ENCODE peak calls at places on chromosomes 12 and 14, in nine cellular contexts. B, O, C, L, A, H, F, Y and D are unnamed samples.

GRCh38 chr12:32444895-32445294 is 45.5 kb downstream of the FGD4 start:
- DNase-seq in C (peak), A (peak), H (no peak), F (no peak), B (no peak), L (no peak), Y (peak), O (peak), D (no peak)

GRCh38 chr14:24273422-24273998 is 2.1 kb upstream of the RABGGTA start:
- DNase-seq in Y (no peak), B (no peak), H (no peak), C (peak), L (no peak), A (no peak), F (no peak), O (peak), D (no peak)

GRCh38 chr12:133130038-133130807 is at the start of the genes ZNF10 and ZNF891:
- DNase-seq in L (peak), O (peak), F (peak), C (peak), H (peak), A (peak), B (peak), Y (peak), D (peak)

GRCh38 chr14:58191763-58192596 is 8.0 kb upstream of the ACTR10 start:
- DNase-seq in L (no peak), A (no peak), O (no peak), H (no peak), F (no peak), Y (no peak), C (no peak), B (no peak), D (no peak)

GRCh38 chr12:31815096-31815495 is 86.3 kb upstream of the AMN1 start:
- DNase-seq in Y (no peak), B (no peak), L (no peak), F (no peak), O (no peak), A (no peak), C (no peak), H (no peak), D (no peak)

GRCh38 chr12:12999959-13000615 is at the start of gene HEBP1:
- DNase-seq in Y (peak), F (peak), A (peak), C (peak), H (peak), O (peak), B (peak), L (peak), D (peak)

GRCh38 chr12:105538880-105539279 is 208.4 kb downstream of the C12orf75 start:
- DNase-seq in H (no peak), O (no peak), C (no peak), A (no peak), L (no peak), B (no peak), F (no peak), Y (no peak), D (no peak)

GRCh38 chr12:41190360-41190759 is 2.2 kb downstream of the PDZRN4 start:
- DNase-seq in C (peak), F (peak), L (no peak), O (peak), Y (no peak), A (peak), H (peak), B (no peak), D (peak)

GRCh38 chr14:95527392-95528002 is 7.4 kb upstream of the GLRX5 start:
- DNase-seq in L (no peak), C (no peak), F (peak), H (peak), A (peak), B (no peak), O (peak), Y (peak), D (peak)

GRCh38 chr12:93091851-93092558 is 162.9 kb upstream of the EEA1 start:
- DNase-seq in Y (no peak), L (no peak), B (no peak), A (no peak), F (no peak), O (no peak), H (no peak), C (no peak), D (no peak)

GRCh38 chr12:57237653-57237951 is 8.1 kb downstream of the SHMT2 start:
- DNase-seq in O (peak), H (no peak), B (no peak), L (no peak), Y (no peak), C (no peak), F (no peak), A (no peak), D (no peak)

GRCh38 chr12:26830358-26830757 is 2.6 kb downstream of the ITPR2 start:
- DNase-seq in Y (no peak), C (no peak), F (no peak), B (no peak), O (no peak), H (no peak), A (no peak), L (no peak), D (no peak)

GRCh38 chr14:99686557-99687283 is 2.6 kb downstream of the CYP46A1 start:
- DNase-seq in C (no peak), H (no peak), A (no peak), B (no peak), L (no peak), F (no peak), O (no peak), Y (no peak), D (no peak)

GRCh38 chr14:81211844-81212243 is 8.9 kb downstream of the GTF2A1 start:
- DNase-seq in O (peak), B (no peak), Y (peak), A (peak), L (no peak), H (peak), C (peak), F (no peak), D (no peak)

GRCh38 chr14:62301911-62302310 is 539.7 kb downstream of the SNAPC1 start:
- DNase-seq in Y (no peak), O (no peak), B (no peak), A (no peak), L (peak), C (no peak), H (no peak), F (no peak), D (no peak)

GRCh38 chr12:11693626-11694025 is 44.2 kb downstream of the ETV6 start:
- DNase-seq in H (no peak), C (no peak), O (no peak), A (no peak), L (no peak), F (no peak), Y (no peak), B (no peak), D (no peak)

GRCh38 chr12:2084553-2085296 is 31.9 kb downstream of the CACNA1C start:
- DNase-seq in F (no peak), H (no peak), B (no peak), C (no peak), Y (no peak), L (peak), O (peak), A (no peak), D (no peak)

GRCh38 chr12:131912526-131913274 is 16.4 kb upstream of the PUS1 start:
- DNase-seq in O (peak), H (peak), L (peak), F (no peak), Y (no peak), C (peak), B (no peak), A (no peak), D (no peak)

GRCh38 chr14:102545461-102546265 is 36.1 kb upstream of the ANKRD9 start:
- DNase-seq in C (peak), L (peak), B (no peak), O (no peak), A (peak), Y (no peak), F (no peak), H (no peak), D (no peak)

GRCh38 chr14:50864911-50865310 is 6.9 kb upstream of the ABHD12B start:
- DNase-seq in A (no peak), B (no peak), C (no peak), O (no peak), H (no peak), L (no peak), Y (no peak), F (no peak), D (no peak)

GRCh38 chr12:131915774-131916173 is 13.3 kb upstream of the PUS1 start:
- DNase-seq in L (no peak), F (no peak), H (no peak), B (no peak), A (no peak), C (no peak), O (no peak), Y (no peak), D (no peak)

GRCh38 chr14:101888182-101888581 is 76.2 kb upstream of the DYNC1H1 start:
- DNase-seq in B (no peak), A (no peak), H (no peak), F (no peak), L (no peak), O (no peak), C (no peak), Y (no peak), D (no peak)

GRCh38 chr14:78074546-78074945 is 95.6 kb upstream of the NRXN3 start:
- DNase-seq in A (no peak), F (no peak), L (no peak), Y (no peak), H (peak), C (no peak), B (no peak), O (no peak), D (no peak)

GRCh38 chr12:125492354-125493270 is 427.4 kb downstream of the AACS start:
- DNase-seq in B (no peak), A (peak), H (no peak), Y (no peak), F (no peak), C (peak), O (no peak), L (no peak), D (no peak)

GRCh38 chr14:22386924-22387775 is 201.9 kb downstream of the DAD1 start:
- DNase-seq in B (peak), H (peak), O (peak), C (peak), A (peak), Y (peak), L (peak), F (peak), D (peak)

GRCh38 chr12:100940503-100940902 is 145.9 kb downstream of the ANO4 start:
- DNase-seq in H (no peak), F (no peak), A (no peak), Y (no peak), B (no peak), O (no peak), L (no peak), C (no peak), D (no peak)

GRCh38 chr14:92967346-92967926 is 44.5 kb downstream of the CHGA start:
- DNase-seq in O (no peak), F (no peak), Y (no peak), L (peak), B (no peak), H (no peak), C (no peak), A (no peak), D (no peak)

GRCh38 chr12:7369274-7369729 is 65.4 kb downstream of the ACSM4 start:
- DNase-seq in C (peak), B (no peak), L (no peak), Y (peak), H (no peak), A (peak), F (no peak), O (peak), D (no peak)

GRCh38 chr14:69475194-69475818 is 9.2 kb upstream of the PLEKHD1 start:
- DNase-seq in O (peak), Y (no peak), B (peak), L (no peak), C (peak), F (no peak), A (peak), H (no peak), D (peak)

GRCh38 chr12:70366581-70367267 is 634 bp downstream of the KCNMB4 start:
- DNase-seq in C (peak), L (no peak), B (peak), H (peak), O (peak), Y (peak), A (peak), F (peak), D (peak)